ENCODE peak calls at places on chromosomes 3 and 15, in six cellular contexts. N is endodermal cell; U is activated CD4-positive, alpha-beta T cell treated with anti-CD3 and anti-CD28 coated beads, Interleukin-2, amount 50 U/mL, for 48 hours; J is putamen; I is NCI-H1105; Z is brain microvascular endothelial cell. M is an unnamed sample.
A peak's percentile ranks its signal among the peaks of the same experiment; 100 is the strongest.

GRCh38 chr3:119294402-119294888 is 262 bp downstream of the ARHGAP31 start:
- DNase-seq in N (peak; percentile 84), U (peak; percentile 66), J (no peak), I (no peak), Z (no peak), M (no peak)

GRCh38 chr3:56629451-56629850 is 53.6 kb downstream of the TASOR start:
- DNase-seq in N (no peak), U (no peak), J (no peak), I (no peak), Z (no peak), M (no peak)

GRCh38 chr15:25170781-25171110 is 216.0 kb downstream of the SNRPN start:
- DNase-seq in N (peak; percentile 21), U (no peak), J (no peak), I (no peak), Z (no peak), M (no peak)

GRCh38 chr3:55000546-55000945 is 72.7 kb upstream of the LRTM1 start:
- DNase-seq in N (no peak), U (no peak), J (no peak), I (no peak), Z (peak; percentile 94), M (no peak)

GRCh38 chr3:59877679-59878427 is 828.0 kb upstream of the CFAP20DC start:
- DNase-seq in N (no peak), U (no peak), J (no peak), I (no peak), Z (peak; percentile 20), M (no peak)

GRCh38 chr3:31180274-31180673 is 285.8 kb upstream of the GADL1 start:
- DNase-seq in N (no peak), U (no peak), J (no peak), I (no peak), Z (no peak), M (no peak)

GRCh38 chr15:72220678-72221077 is 10.3 kb downstream of the PKM start:
- DNase-seq in N (no peak), U (no peak), J (no peak), I (no peak), Z (no peak), M (no peak)

GRCh38 chr3:115280531-115280930 is 133.4 kb upstream of the ZBTB20 start:
- DNase-seq in N (no peak), U (no peak), J (peak; percentile 21), I (no peak), Z (no peak), M (no peak)

GRCh38 chr3:152051501-152052404 is 178.3 kb downstream of the SUCNR1 start:
- DNase-seq in N (no peak), U (no peak), J (no peak), I (no peak), Z (peak; percentile 66), M (no peak)

GRCh38 chr3:31610700-31611275 is 78.1 kb downstream of the STT3B start:
- DNase-seq in N (no peak), U (no peak), J (no peak), I (no peak), Z (peak; percentile 47), M (peak; percentile 11)

GRCh38 chr15:49059491-49059890 is 13.2 kb upstream of the SECISBP2L start:
- DNase-seq in N (no peak), U (no peak), J (no peak), I (no peak), Z (no peak), M (no peak)

GRCh38 chr15:75696303-75696657 is 16.4 kb downstream of the CSPG4 start:
- DNase-seq in N (no peak), U (no peak), J (no peak), I (no peak), Z (no peak), M (no peak)

GRCh38 chr3:186705882-186706780 is 11.0 kb upstream of the KNG1 start:
- DNase-seq in N (no peak), U (peak; percentile 40), J (no peak), I (no peak), Z (no peak), M (no peak)

GRCh38 chr3:46574263-46574662 is 8.2 kb upstream of the LRRC2 start:
- DNase-seq in N (peak; percentile 93), U (no peak), J (no peak), I (no peak), Z (no peak), M (no peak)

GRCh38 chr15:29124581-29125381 is 144.8 kb downstream of the NSMCE3 start:
- DNase-seq in N (peak; percentile 75), U (no peak), J (no peak), I (no peak), Z (peak; percentile 31), M (peak; percentile 53)

GRCh38 chr3:178097576-178097975 is 438.7 kb upstream of the KCNMB2 start:
- DNase-seq in N (no peak), U (no peak), J (no peak), I (no peak), Z (peak; percentile 48), M (no peak)

GRCh38 chr15:60444289-60444912 is 34.5 kb downstream of the ICE2 start:
- DNase-seq in N (no peak), U (no peak), J (no peak), I (peak; percentile 1), Z (peak; percentile 26), M (no peak)